ENCODE peak calls at places on chromosomes 16 and 17, in seven cellular contexts. R is breast epithelium, N is stomach, S is upper lobe of left lung, Y is Peyer's patch, V is adrenal gland, D is A549. Z is an unnamed sample.

GRCh38 chr17:57604771-57605733 is 140.0 kb downstream of the CCDC182 start:
- DNase-seq in R (peak), N (peak), S (no peak), Y (peak), V (peak), D (no peak), Z (no peak)

GRCh38 chr17:30244853-30245385 is 9.4 kb upstream of the SLC6A4 start:
- DNase-seq in R (no peak), N (no peak), S (no peak), Y (no peak), V (no peak), D (no peak), Z (peak)

GRCh38 chr17:50539762-50540440 is 7.1 kb upstream of the SPATA20 start:
- DNase-seq in R (no peak), N (peak), S (peak), Y (no peak), V (no peak), D (no peak), Z (no peak)

GRCh38 chr17:67725232-67726206 is 7.8 kb downstream of the NOL11 start:
- DNase-seq in R (no peak), N (no peak), S (no peak), Y (no peak), V (no peak), D (no peak), Z (no peak)

GRCh38 chr16:31200821-31201510 is 1.6 kb downstream of the PYCARD start:
- DNase-seq in R (no peak), N (no peak), S (no peak), Y (peak), V (no peak), D (no peak), Z (no peak)

GRCh38 chr16:82728901-82729300 is 102.1 kb downstream of the CDH13 start:
- DNase-seq in R (no peak), N (no peak), S (no peak), Y (no peak), V (no peak), D (no peak), Z (no peak)

GRCh38 chr16:28534542-28535373 is 4.0 kb downstream of the NUPR1 start:
- DNase-seq in R (no peak), N (peak), S (no peak), Y (no peak), V (peak), D (no peak), Z (peak)

GRCh38 chr16:11271610-11272009 is 1.8 kb downstream of the PRM3 start:
- DNase-seq in R (no peak), N (no peak), S (peak), Y (no peak), V (no peak), D (no peak), Z (no peak)

GRCh38 chr16:47852991-47853390 is 302.8 kb downstream of the ABCC12 start:
- DNase-seq in R (no peak), N (no peak), S (no peak), Y (no peak), V (no peak), D (no peak), Z (no peak)

GRCh38 chr17:77817953-77818352 is 140.6 kb upstream of the TNRC6C start:
- DNase-seq in R (no peak), N (no peak), S (no peak), Y (no peak), V (no peak), D (no peak), Z (no peak)

GRCh38 chr17:35433075-35433894 is 985 bp upstream of the SLFN12 start:
- DNase-seq in R (peak), N (peak), S (no peak), Y (peak), V (peak), D (peak), Z (peak)

GRCh38 chr16:397135-397661 is at the start of gene NME4:
- DNase-seq in R (no peak), N (no peak), S (peak), Y (no peak), V (no peak), D (no peak), Z (no peak)

DNA sequence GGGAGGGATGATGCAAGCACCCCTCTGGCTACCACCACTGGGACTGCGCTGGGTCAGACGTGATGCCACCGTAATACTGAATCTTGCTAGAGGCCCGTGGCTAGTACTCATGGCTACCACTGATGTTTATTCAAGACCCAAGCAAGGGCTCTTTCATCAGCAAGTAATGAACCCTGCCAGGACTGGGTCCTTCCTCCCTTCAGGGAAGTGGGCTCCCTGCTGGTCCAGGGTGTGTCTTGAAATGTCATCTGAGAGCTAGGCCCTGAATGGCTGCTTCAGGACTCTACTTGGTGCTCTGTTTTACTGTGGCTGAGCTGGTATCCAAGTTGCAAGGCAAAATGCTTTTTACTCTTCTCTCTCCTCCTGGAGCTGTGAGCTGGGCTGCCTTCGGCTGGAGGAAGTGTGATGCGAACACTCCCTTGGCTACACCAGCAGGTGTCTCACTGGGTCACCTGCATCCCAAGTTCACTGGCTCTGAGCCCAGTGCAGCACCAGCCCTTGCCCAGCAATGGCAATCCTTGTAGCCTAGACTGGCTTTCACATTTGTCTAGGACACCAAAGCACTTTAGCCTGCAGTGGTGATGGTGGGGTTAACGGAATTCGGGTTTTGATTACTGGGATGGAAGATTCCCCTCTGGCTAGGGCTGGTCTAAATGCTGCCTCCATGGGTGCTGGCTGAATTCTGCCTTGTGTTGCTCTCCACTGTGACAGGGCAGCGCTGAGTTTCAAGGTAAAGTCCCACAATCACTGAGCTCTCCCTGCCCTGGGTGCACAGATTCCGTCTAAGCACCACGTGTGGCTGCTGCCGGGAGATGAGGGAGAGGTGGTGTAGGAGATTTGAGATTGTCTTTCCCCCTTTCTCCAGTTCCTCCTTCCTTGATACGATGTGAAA is 98.6 kb downstream of the USP22 start:
- DNase-seq in R (peak), N (peak), S (no peak), Y (no peak), V (peak), D (no peak), Z (no peak)
- TF ChIP-seq CTCF in R (peak), N (peak), S (peak), Y (peak), V (peak), D (peak), Z (no peak)

GRCh38 chr16:3983081-3983520 is 102.6 kb upstream of the CREBBP start:
- DNase-seq in R (peak), N (peak), S (peak), Y (no peak), V (peak), D (peak), Z (no peak)
- H3K4me3 ChIP-seq in R (no peak), N (no peak), S (no peak), Y (no peak), V (no peak), D (no peak), Z (no peak)

GRCh38 chr16:66948034-66948821 is 12.8 kb upstream of the CES3 start:
- DNase-seq in R (no peak), N (peak), S (peak), Y (no peak), V (no peak), D (no peak), Z (no peak)
- TF ChIP-seq POLR2A in R (no peak), N (no peak), S (no peak), Y (peak), V (no peak), D (no peak), Z (no peak)

GRCh38 chr16:69481901-69482341 is 57.5 kb downstream of the CYB5B start:
- DNase-seq in R (peak), N (peak), S (peak), Y (no peak), V (peak), D (no peak), Z (peak)
- TF ChIP-seq CTCF in R (no peak), N (no peak), S (no peak), Y (no peak), V (peak), D (no peak), Z (no peak)

GRCh38 chr17:27573548-27573947 is 57.4 kb upstream of the LGALS9 start:
- DNase-seq in R (no peak), N (no peak), S (no peak), Y (no peak), V (no peak), D (no peak), Z (no peak)

GRCh38 chr17:27570578-27570914 is 60.4 kb upstream of the LGALS9 start:
- DNase-seq in R (no peak), N (no peak), S (no peak), Y (no peak), V (no peak), D (no peak), Z (no peak)

GRCh38 chr17:27569884-27570577 is 61.0 kb upstream of the LGALS9 start:
- DNase-seq in R (no peak), N (no peak), S (no peak), Y (no peak), V (peak), D (no peak), Z (no peak)

GRCh38 chr17:27572665-27573064 is 58.3 kb upstream of the LGALS9 start:
- DNase-seq in R (no peak), N (no peak), S (no peak), Y (no peak), V (no peak), D (no peak), Z (no peak)

GRCh38 chr17:27571563-27572129 is 59.3 kb upstream of the LGALS9 start:
- DNase-seq in R (no peak), N (no peak), S (no peak), Y (no peak), V (no peak), D (no peak), Z (no peak)
- H3K4me3 ChIP-seq in R (no peak), N (no peak), S (no peak), Y (no peak), V (no peak), D (no peak), Z (no peak)

Z was measured in lower leg skin.